ENCODE peak calls at places on chromosomes 13 and 19, in six cellular contexts. One of them, this sample, is unnamed.

GRCh38 chr19:41362143-41362847 is 1.7 kb downstream of the B9D2 start:
- DNase-seq in body of pancreas: no peak
- DNase-seq in dorsolateral prefrontal cortex: no peak
- DNase-seq in amygdala: no peak
- DNase-seq in H7: peak
- DNase-seq in stimulated activated CD4-positive, alpha-beta T cell treated with anti-CD3 and anti-CD28 coated beads, Interleukin-1b, Interleukin-23, amount 100 ng/mL, for 1 hour: no peak
- DNase-seq in this sample: no peak

GRCh38 chr19:6577410-6578125 is 13.4 kb downstream of the CD70 start:
- DNase-seq in H7: no peak
- DNase-seq in body of pancreas: no peak
- DNase-seq in amygdala: no peak
- DNase-seq in dorsolateral prefrontal cortex: no peak
- DNase-seq in stimulated activated CD4-positive, alpha-beta T cell treated with anti-CD3 and anti-CD28 coated beads, Interleukin-1b, Interleukin-23, amount 100 ng/mL, for 1 hour: no peak
- DNase-seq in this sample: no peak

GRCh38 chr19:56348289-56348877 is 33.7 kb upstream of the ZSCAN5A start:
- DNase-seq in H7: no peak
- DNase-seq in stimulated activated CD4-positive, alpha-beta T cell treated with anti-CD3 and anti-CD28 coated beads, Interleukin-1b, Interleukin-23, amount 100 ng/mL, for 1 hour: no peak
- DNase-seq in amygdala: no peak
- DNase-seq in dorsolateral prefrontal cortex: no peak
- DNase-seq in body of pancreas: no peak
- DNase-seq in this sample: no peak

GRCh38 chr13:44899967-44900366 is 89.3 kb downstream of the NUFIP1 start:
- DNase-seq in body of pancreas: no peak
- DNase-seq in H7: no peak
- DNase-seq in stimulated activated CD4-positive, alpha-beta T cell treated with anti-CD3 and anti-CD28 coated beads, Interleukin-1b, Interleukin-23, amount 100 ng/mL, for 1 hour: no peak
- DNase-seq in amygdala: no peak
- DNase-seq in dorsolateral prefrontal cortex: no peak
- DNase-seq in this sample: no peak

GRCh38 chr13:49165798-49166752 is 54.1 kb upstream of the MLNR start:
- DNase-seq in body of pancreas: peak
- DNase-seq in amygdala: no peak
- DNase-seq in H7: peak
- DNase-seq in dorsolateral prefrontal cortex: no peak
- DNase-seq in stimulated activated CD4-positive, alpha-beta T cell treated with anti-CD3 and anti-CD28 coated beads, Interleukin-1b, Interleukin-23, amount 100 ng/mL, for 1 hour: no peak
- DNase-seq in this sample: no peak

GRCh38 chr19:11096210-11096841 is 7.1 kb downstream of the LDLR start:
- DNase-seq in H7: no peak
- DNase-seq in stimulated activated CD4-positive, alpha-beta T cell treated with anti-CD3 and anti-CD28 coated beads, Interleukin-1b, Interleukin-23, amount 100 ng/mL, for 1 hour: no peak
- DNase-seq in amygdala: no peak
- DNase-seq in dorsolateral prefrontal cortex: no peak
- DNase-seq in body of pancreas: no peak
- DNase-seq in this sample: no peak

GRCh38 chr19:14337510-14337909 is 43.7 kb upstream of the ADGRE5 start:
- DNase-seq in stimulated activated CD4-positive, alpha-beta T cell treated with anti-CD3 and anti-CD28 coated beads, Interleukin-1b, Interleukin-23, amount 100 ng/mL, for 1 hour: no peak
- DNase-seq in body of pancreas: no peak
- DNase-seq in amygdala: no peak
- DNase-seq in H7: peak
- DNase-seq in dorsolateral prefrontal cortex: no peak
- DNase-seq in this sample: no peak

GRCh38 chr13:113623491-113624234 is 34.3 kb downstream of the ATP4B start:
- DNase-seq in dorsolateral prefrontal cortex: no peak
- DNase-seq in H7: no peak
- DNase-seq in body of pancreas: no peak
- DNase-seq in stimulated activated CD4-positive, alpha-beta T cell treated with anti-CD3 and anti-CD28 coated beads, Interleukin-1b, Interleukin-23, amount 100 ng/mL, for 1 hour: no peak
- DNase-seq in amygdala: no peak
- DNase-seq in this sample: no peak

GRCh38 chr19:35357867-35358573 is at the start of gene FFAR3:
- DNase-seq in dorsolateral prefrontal cortex: peak
- DNase-seq in body of pancreas: peak
- DNase-seq in amygdala: no peak
- DNase-seq in H7: no peak
- DNase-seq in stimulated activated CD4-positive, alpha-beta T cell treated with anti-CD3 and anti-CD28 coated beads, Interleukin-1b, Interleukin-23, amount 100 ng/mL, for 1 hour: no peak
- DNase-seq in this sample: no peak

GRCh38 chr13:78054152-78054551 is 135.5 kb upstream of the EDNRB start:
- DNase-seq in body of pancreas: no peak
- DNase-seq in dorsolateral prefrontal cortex: no peak
- DNase-seq in H7: no peak
- DNase-seq in amygdala: no peak
- DNase-seq in stimulated activated CD4-positive, alpha-beta T cell treated with anti-CD3 and anti-CD28 coated beads, Interleukin-1b, Interleukin-23, amount 100 ng/mL, for 1 hour: no peak
- DNase-seq in this sample: no peak

GRCh38 chr13:113548171-113548641 is 36.3 kb upstream of the TFDP1 start:
- DNase-seq in body of pancreas: no peak
- DNase-seq in stimulated activated CD4-positive, alpha-beta T cell treated with anti-CD3 and anti-CD28 coated beads, Interleukin-1b, Interleukin-23, amount 100 ng/mL, for 1 hour: no peak
- DNase-seq in dorsolateral prefrontal cortex: peak
- DNase-seq in H7: peak
- DNase-seq in amygdala: no peak
- DNase-seq in this sample: no peak

GRCh38 chr13:88196106-88196505 is 524.9 kb downstream of the SLITRK5 start:
- DNase-seq in amygdala: no peak
- DNase-seq in dorsolateral prefrontal cortex: no peak
- DNase-seq in stimulated activated CD4-positive, alpha-beta T cell treated with anti-CD3 and anti-CD28 coated beads, Interleukin-1b, Interleukin-23, amount 100 ng/mL, for 1 hour: no peak
- DNase-seq in body of pancreas: no peak
- DNase-seq in H7: no peak
- DNase-seq in this sample: no peak

GRCh38 chr19:5585461-5586299 is 17.9 kb upstream of the TINCR start:
- DNase-seq in body of pancreas: peak
- DNase-seq in dorsolateral prefrontal cortex: peak
- DNase-seq in amygdala: no peak
- DNase-seq in stimulated activated CD4-positive, alpha-beta T cell treated with anti-CD3 and anti-CD28 coated beads, Interleukin-1b, Interleukin-23, amount 100 ng/mL, for 1 hour: no peak
- DNase-seq in H7: peak
- DNase-seq in this sample: no peak

GRCh38 chr13:112965103-112965502 is 3.9 kb upstream of the MCF2L start:
- DNase-seq in stimulated activated CD4-positive, alpha-beta T cell treated with anti-CD3 and anti-CD28 coated beads, Interleukin-1b, Interleukin-23, amount 100 ng/mL, for 1 hour: no peak
- DNase-seq in amygdala: no peak
- DNase-seq in dorsolateral prefrontal cortex: peak
- DNase-seq in body of pancreas: peak
- DNase-seq in H7: no peak
- DNase-seq in this sample: no peak

GRCh38 chr13:20728579-20729300 is 25.2 kb downstream of the IL17D start:
- DNase-seq in H7: no peak
- DNase-seq in dorsolateral prefrontal cortex: no peak
- DNase-seq in body of pancreas: no peak
- DNase-seq in amygdala: no peak
- DNase-seq in stimulated activated CD4-positive, alpha-beta T cell treated with anti-CD3 and anti-CD28 coated beads, Interleukin-1b, Interleukin-23, amount 100 ng/mL, for 1 hour: no peak
- DNase-seq in this sample: no peak

GRCh38 chr19:2274937-2275535 is 6.9 kb downstream of the PEAK3 start:
- DNase-seq in H7: peak
- DNase-seq in body of pancreas: peak
- DNase-seq in amygdala: peak
- DNase-seq in stimulated activated CD4-positive, alpha-beta T cell treated with anti-CD3 and anti-CD28 coated beads, Interleukin-1b, Interleukin-23, amount 100 ng/mL, for 1 hour: no peak
- DNase-seq in dorsolateral prefrontal cortex: peak
- DNase-seq in this sample: no peak

GRCh38 chr19:58386166-58386575 is 898 bp upstream of the RPS5 start:
- DNase-seq in H7: peak
- DNase-seq in amygdala: no peak
- DNase-seq in body of pancreas: no peak
- DNase-seq in stimulated activated CD4-positive, alpha-beta T cell treated with anti-CD3 and anti-CD28 coated beads, Interleukin-1b, Interleukin-23, amount 100 ng/mL, for 1 hour: no peak
- DNase-seq in dorsolateral prefrontal cortex: no peak
- DNase-seq in this sample: no peak

GRCh38 chr13:91398413-91399188 is at the start of gene GPC5:
- DNase-seq in dorsolateral prefrontal cortex: peak
- DNase-seq in amygdala: peak
- DNase-seq in body of pancreas: peak
- DNase-seq in H7: peak
- DNase-seq in stimulated activated CD4-positive, alpha-beta T cell treated with anti-CD3 and anti-CD28 coated beads, Interleukin-1b, Interleukin-23, amount 100 ng/mL, for 1 hour: peak
- DNase-seq in this sample: no peak

GRCh38 chr13:28623782-28624706 is 34.9 kb upstream of the POMP start:
- DNase-seq in body of pancreas: no peak
- DNase-seq in stimulated activated CD4-positive, alpha-beta T cell treated with anti-CD3 and anti-CD28 coated beads, Interleukin-1b, Interleukin-23, amount 100 ng/mL, for 1 hour: no peak
- DNase-seq in amygdala: no peak
- DNase-seq in dorsolateral prefrontal cortex: no peak
- DNase-seq in H7: no peak
- DNase-seq in this sample: no peak

GRCh38 chr19:10899171-10899653 is 27.9 kb downstream of the CARM1 start:
- DNase-seq in dorsolateral prefrontal cortex: peak
- DNase-seq in body of pancreas: peak
- DNase-seq in stimulated activated CD4-positive, alpha-beta T cell treated with anti-CD3 and anti-CD28 coated beads, Interleukin-1b, Interleukin-23, amount 100 ng/mL, for 1 hour: no peak
- DNase-seq in amygdala: no peak
- DNase-seq in H7: no peak
- DNase-seq in this sample: no peak

GRCh38 chr13:72726721-72727416 is 560 bp downstream of the MZT1 start:
- DNase-seq in stimulated activated CD4-positive, alpha-beta T cell treated with anti-CD3 and anti-CD28 coated beads, Interleukin-1b, Interleukin-23, amount 100 ng/mL, for 1 hour: no peak
- DNase-seq in dorsolateral prefrontal cortex: peak
- DNase-seq in amygdala: no peak
- DNase-seq in H7: peak
- DNase-seq in body of pancreas: peak
- DNase-seq in this sample: peak

GRCh38 chr19:18408053-18408476 is 10.6 kb upstream of the LRRC25 start:
- DNase-seq in body of pancreas: peak
- DNase-seq in dorsolateral prefrontal cortex: no peak
- DNase-seq in amygdala: no peak
- DNase-seq in H7: peak
- DNase-seq in stimulated activated CD4-positive, alpha-beta T cell treated with anti-CD3 and anti-CD28 coated beads, Interleukin-1b, Interleukin-23, amount 100 ng/mL, for 1 hour: no peak
- DNase-seq in this sample: no peak

GRCh38 chr19:40659566-40659965 is 30.9 kb downstream of the NUMBL start:
- DNase-seq in amygdala: no peak
- DNase-seq in stimulated activated CD4-positive, alpha-beta T cell treated with anti-CD3 and anti-CD28 coated beads, Interleukin-1b, Interleukin-23, amount 100 ng/mL, for 1 hour: no peak
- DNase-seq in dorsolateral prefrontal cortex: no peak
- DNase-seq in body of pancreas: no peak
- DNase-seq in H7: no peak
- DNase-seq in this sample: no peak

GRCh38 chr13:33353210-33353609 is 67.7 kb upstream of the STARD13 start:
- DNase-seq in stimulated activated CD4-positive, alpha-beta T cell treated with anti-CD3 and anti-CD28 coated beads, Interleukin-1b, Interleukin-23, amount 100 ng/mL, for 1 hour: no peak
- DNase-seq in amygdala: no peak
- DNase-seq in dorsolateral prefrontal cortex: no peak
- DNase-seq in body of pancreas: no peak
- DNase-seq in H7: no peak
- DNase-seq in this sample: no peak

GRCh38 chr13:107518292-107518691 is 697.0 kb downstream of the LIG4 start:
- DNase-seq in amygdala: no peak
- DNase-seq in body of pancreas: no peak
- DNase-seq in H7: no peak
- DNase-seq in stimulated activated CD4-positive, alpha-beta T cell treated with anti-CD3 and anti-CD28 coated beads, Interleukin-1b, Interleukin-23, amount 100 ng/mL, for 1 hour: no peak
- DNase-seq in dorsolateral prefrontal cortex: no peak
- DNase-seq in this sample: no peak

GRCh38 chr13:111789420-111789819 is 277.5 kb upstream of the SOX1 start:
- DNase-seq in dorsolateral prefrontal cortex: no peak
- DNase-seq in body of pancreas: no peak
- DNase-seq in H7: peak
- DNase-seq in stimulated activated CD4-positive, alpha-beta T cell treated with anti-CD3 and anti-CD28 coated beads, Interleukin-1b, Interleukin-23, amount 100 ng/mL, for 1 hour: no peak
- DNase-seq in amygdala: no peak
- DNase-seq in this sample: no peak

GRCh38 chr13:50094615-50095293 is 79.5 kb downstream of the KCNRG start:
- DNase-seq in amygdala: no peak
- DNase-seq in stimulated activated CD4-positive, alpha-beta T cell treated with anti-CD3 and anti-CD28 coated beads, Interleukin-1b, Interleukin-23, amount 100 ng/mL, for 1 hour: no peak
- DNase-seq in H7: no peak
- DNase-seq in body of pancreas: no peak
- DNase-seq in dorsolateral prefrontal cortex: no peak
- DNase-seq in this sample: no peak

GRCh38 chr13:50544226-50544625 is 299.3 kb downstream of the DLEU7 start:
- DNase-seq in H7: no peak
- DNase-seq in stimulated activated CD4-positive, alpha-beta T cell treated with anti-CD3 and anti-CD28 coated beads, Interleukin-1b, Interleukin-23, amount 100 ng/mL, for 1 hour: no peak
- DNase-seq in dorsolateral prefrontal cortex: no peak
- DNase-seq in body of pancreas: no peak
- DNase-seq in amygdala: no peak
- DNase-seq in this sample: no peak

GRCh38 chr19:32691952-32692726 is 518 bp downstream of the NUDT19 start:
- DNase-seq in dorsolateral prefrontal cortex: peak
- DNase-seq in amygdala: peak
- DNase-seq in H7: peak
- DNase-seq in body of pancreas: peak
- DNase-seq in stimulated activated CD4-positive, alpha-beta T cell treated with anti-CD3 and anti-CD28 coated beads, Interleukin-1b, Interleukin-23, amount 100 ng/mL, for 1 hour: no peak
- DNase-seq in this sample: peak

GRCh38 chr19:6267552-6268381 is 12.0 kb downstream of the MLLT1 start:
- DNase-seq in body of pancreas: no peak
- DNase-seq in amygdala: no peak
- DNase-seq in H7: no peak
- DNase-seq in stimulated activated CD4-positive, alpha-beta T cell treated with anti-CD3 and anti-CD28 coated beads, Interleukin-1b, Interleukin-23, amount 100 ng/mL, for 1 hour: no peak
- DNase-seq in dorsolateral prefrontal cortex: no peak
- DNase-seq in this sample: no peak

GRCh38 chr13:110503037-110503901 is 58.3 kb downstream of the RAB20 start:
- DNase-seq in dorsolateral prefrontal cortex: no peak
- DNase-seq in H7: no peak
- DNase-seq in stimulated activated CD4-positive, alpha-beta T cell treated with anti-CD3 and anti-CD28 coated beads, Interleukin-1b, Interleukin-23, amount 100 ng/mL, for 1 hour: no peak
- DNase-seq in body of pancreas: no peak
- DNase-seq in amygdala: no peak
- DNase-seq in this sample: no peak

GRCh38 chr13:66296875-66297274 is 933.3 kb downstream of the PCDH9 start:
- DNase-seq in dorsolateral prefrontal cortex: no peak
- DNase-seq in amygdala: no peak
- DNase-seq in H7: no peak
- DNase-seq in stimulated activated CD4-positive, alpha-beta T cell treated with anti-CD3 and anti-CD28 coated beads, Interleukin-1b, Interleukin-23, amount 100 ng/mL, for 1 hour: no peak
- DNase-seq in body of pancreas: no peak
- DNase-seq in this sample: no peak

GRCh38 chr13:52405767-52406494 is at the start of gene THSD1:
- DNase-seq in dorsolateral prefrontal cortex: no peak
- DNase-seq in stimulated activated CD4-positive, alpha-beta T cell treated with anti-CD3 and anti-CD28 coated beads, Interleukin-1b, Interleukin-23, amount 100 ng/mL, for 1 hour: no peak
- DNase-seq in amygdala: no peak
- DNase-seq in body of pancreas: peak
- DNase-seq in H7: peak
- DNase-seq in this sample: no peak

GRCh38 chr13:80224468-80224867 is 116.5 kb downstream of the SPRY2 start:
- DNase-seq in stimulated activated CD4-positive, alpha-beta T cell treated with anti-CD3 and anti-CD28 coated beads, Interleukin-1b, Interleukin-23, amount 100 ng/mL, for 1 hour: no peak
- DNase-seq in body of pancreas: no peak
- DNase-seq in dorsolateral prefrontal cortex: no peak
- DNase-seq in H7: no peak
- DNase-seq in amygdala: no peak
- DNase-seq in this sample: no peak

GRCh38 chr13:112768795-112769411 is 79.1 kb downstream of the ATP11A start:
- DNase-seq in dorsolateral prefrontal cortex: no peak
- DNase-seq in amygdala: no peak
- DNase-seq in stimulated activated CD4-positive, alpha-beta T cell treated with anti-CD3 and anti-CD28 coated beads, Interleukin-1b, Interleukin-23, amount 100 ng/mL, for 1 hour: no peak
- DNase-seq in H7: peak
- DNase-seq in body of pancreas: peak
- DNase-seq in this sample: no peak

This sample was measured in esophagus squamous epithelium.